ENCODE peak calls at places on chromosomes 11 and 22, in nine cellular contexts. Q is kidney epithelial cell; H is AG10803; Z is CD8-positive, alpha-beta T cell; F is body of pancreas; R is IMR-90; C is Panc1; L is cardiac fibroblast; J is K562. S is an unnamed sample.

GRCh38 chr22:42270178-42270511 is 308 bp downstream of the TCF20 start:
- DNase-seq in Q (no peak), H (no peak), Z (no peak), F (peak), R (no peak), C (no peak), L (no peak), J (no peak), S (no peak)

GRCh38 chr11:57514538-57515331 is 767 bp downstream of the SLC43A1 start:
- DNase-seq in Q (no peak), H (peak), Z (peak), F (peak), R (peak), C (no peak), L (peak), J (peak), S (peak)

GRCh38 chr11:1481483-1481825 is 5.1 kb downstream of the MOB2 start:
- DNase-seq in Q (no peak), H (no peak), Z (no peak), F (peak), R (no peak), C (no peak), L (no peak), J (no peak), S (no peak)

GRCh38 chr22:29309332-29310064 is 3.0 kb downstream of the GAS2L1 start:
- DNase-seq in Q (no peak), H (no peak), Z (no peak), F (peak), R (no peak), C (no peak), L (no peak), J (peak), S (no peak)

GRCh38 chr11:43825217-43825816 is 55.3 kb upstream of the ALKBH3 start:
- DNase-seq in Q (no peak), H (peak), Z (no peak), F (peak), R (peak), C (no peak), L (peak), J (peak), S (peak)

GRCh38 chr22:32764330-32765116 is 37.0 kb upstream of the TIMP3 start:
- DNase-seq in Q (peak), H (peak), Z (no peak), F (peak), R (peak), C (no peak), L (peak), J (no peak), S (peak)

GRCh38 chr11:119791701-119792151 is 62.7 kb upstream of the NECTIN1 start:
- DNase-seq in Q (no peak), H (peak), Z (no peak), F (peak), R (peak), C (no peak), L (no peak), J (no peak), S (peak)

GRCh38 chr22:23828800-23829680 is 9.8 kb downstream of the DERL3 start:
- DNase-seq in Q (no peak), H (no peak), Z (no peak), F (peak), R (no peak), C (no peak), L (no peak), J (no peak), S (no peak)

GRCh38 chr11:66956689-66957290 is 1.4 kb downstream of the PC start:
- DNase-seq in Q (peak), H (peak), Z (no peak), F (no peak), R (peak), C (no peak), L (peak), J (no peak), S (peak)

GRCh38 chr11:129252621-129253020 is 60.5 kb upstream of the ARHGAP32 start:
- DNase-seq in Q (no peak), H (no peak), Z (no peak), F (no peak), R (no peak), C (no peak), L (no peak), J (no peak), S (no peak)

GRCh38 chr11:20022363-20023081 is 137.8 kb downstream of the DBX1 start:
- DNase-seq in Q (no peak), H (no peak), Z (no peak), F (peak), R (peak), C (no peak), L (peak), J (no peak), S (peak)

GRCh38 chr11:72969894-72970335 is 155.7 kb downstream of the ATG16L2 start:
- DNase-seq in Q (peak), H (peak), Z (no peak), F (no peak), R (peak), C (peak), L (peak), J (no peak), S (peak)

GRCh38 chr11:72523991-72524390 is 89.7 kb upstream of the CLPB start:
- DNase-seq in Q (no peak), H (no peak), Z (no peak), F (no peak), R (no peak), C (no peak), L (peak), J (no peak), S (no peak)

GRCh38 chr11:119323532-119324033 is 6.7 kb upstream of the MCAM start:
- DNase-seq in Q (no peak), H (peak), Z (peak), F (peak), R (peak), C (peak), L (peak), J (peak), S (peak)

GRCh38 chr11:15779518-15779917 is 576.8 kb downstream of the SOX6 start:
- DNase-seq in Q (no peak), H (no peak), Z (no peak), F (no peak), R (peak), C (no peak), L (no peak), J (no peak), S (no peak)

GRCh38 chr11:118198370-118198769 is 21.9 kb upstream of the SCN2B start:
- DNase-seq in Q (no peak), H (peak), Z (peak), F (peak), R (peak), C (peak), L (peak), J (peak), S (peak)

GRCh38 chr22:36320553-36320952 is 67.2 kb downstream of the MYH9 start:
- DNase-seq in Q (no peak), H (no peak), Z (no peak), F (no peak), R (no peak), C (no peak), L (no peak), J (no peak), S (no peak)

GRCh38 chr11:117097567-117098268 is 510 bp downstream of the SIK3 start:
- DNase-seq in Q (no peak), H (peak), Z (peak), F (peak), R (no peak), C (no peak), L (no peak), J (peak), S (no peak)

GRCh38 chr11:28566643-28567042 is 458.5 kb downstream of the METTL15 start:
- DNase-seq in Q (peak), H (peak), Z (no peak), F (peak), R (peak), C (peak), L (peak), J (peak), S (peak)

GRCh38 chr11:122746050-122746478 is 90.5 kb downstream of the UBASH3B start:
- DNase-seq in Q (no peak), H (no peak), Z (no peak), F (no peak), R (no peak), C (no peak), L (no peak), J (no peak), S (no peak)

GRCh38 chr22:28019881-28020861 is 101.1 kb upstream of the PITPNB start:
- DNase-seq in Q (no peak), H (peak), Z (peak), F (peak), R (peak), C (peak), L (peak), J (peak), S (peak)

GRCh38 chr11:94193288-94193687 is 64.6 kb downstream of the PANX1 start:
- DNase-seq in Q (peak), H (peak), Z (no peak), F (no peak), R (peak), C (no peak), L (peak), J (no peak), S (peak)

GRCh38 chr22:35997438-35997837 is 31.2 kb downstream of the RBFOX2 start:
- DNase-seq in Q (no peak), H (no peak), Z (no peak), F (no peak), R (peak), C (no peak), L (peak), J (no peak), S (peak)

GRCh38 chr11:95593101-95593500 is 196.5 kb downstream of the FAM76B start:
- DNase-seq in Q (no peak), H (no peak), Z (no peak), F (no peak), R (peak), C (no peak), L (no peak), J (no peak), S (peak)

GRCh38 chr22:33844273-33844672 is 76.0 kb downstream of the LARGE1 start:
- DNase-seq in Q (no peak), H (no peak), Z (no peak), F (no peak), R (no peak), C (no peak), L (no peak), J (no peak), S (no peak)

GRCh38 chr11:109940816-109941215 is 152.4 kb upstream of the ZC3H12C start:
- DNase-seq in Q (no peak), H (peak), Z (no peak), F (no peak), R (peak), C (peak), L (peak), J (peak), S (peak)

GRCh38 chr22:44188986-44189630 is 8.4 kb downstream of the PARVG start:
- DNase-seq in Q (no peak), H (no peak), Z (no peak), F (no peak), R (no peak), C (no peak), L (no peak), J (no peak), S (no peak)

GRCh38 chr11:124644426-124645280 is 22.0 kb downstream of the TBRG1 start:
- DNase-seq in Q (no peak), H (peak), Z (no peak), F (peak), R (peak), C (peak), L (peak), J (peak), S (peak)

GRCh38 chr11:3123761-3124733 is 41.1 kb downstream of the OSBPL5 start:
- DNase-seq in Q (peak), H (peak), Z (no peak), F (peak), R (peak), C (peak), L (peak), J (no peak), S (peak)

GRCh38 chr22:27994481-27995331 is 75.7 kb upstream of the PITPNB start:
- DNase-seq in Q (no peak), H (no peak), Z (no peak), F (peak), R (no peak), C (no peak), L (no peak), J (no peak), S (no peak)

GRCh38 chr22:24506802-24507438 is 11.8 kb downstream of the UPB1 start:
- DNase-seq in Q (no peak), H (peak), Z (no peak), F (no peak), R (peak), C (no peak), L (peak), J (no peak), S (peak)

GRCh38 chr11:18769802-18770456 is 21.7 kb downstream of the PTPN5 start:
- DNase-seq in Q (no peak), H (no peak), Z (no peak), F (peak), R (no peak), C (no peak), L (no peak), J (no peak), S (no peak)

GRCh38 chr22:36911887-36912661 is 1.4 kb upstream of the CSF2RB start:
- DNase-seq in Q (no peak), H (peak), Z (no peak), F (no peak), R (no peak), C (no peak), L (no peak), J (no peak), S (no peak)

GRCh38 chr11:69797156-69797555 is 22.0 kb upstream of the FGF4 start:
- DNase-seq in Q (no peak), H (no peak), Z (no peak), F (no peak), R (no peak), C (no peak), L (no peak), J (no peak), S (no peak)

GRCh38 chr22:30420401-30421178 is 5.0 kb upstream of the MTFP1 start:
- DNase-seq in Q (peak), H (peak), Z (no peak), F (no peak), R (peak), C (no peak), L (peak), J (no peak), S (peak)
- H3K4me3 ChIP-seq in Q (no peak), H (no peak), Z (no peak), F (no peak), R (no peak), C (no peak), L (no peak), J (peak), S (no peak)

DNA sequence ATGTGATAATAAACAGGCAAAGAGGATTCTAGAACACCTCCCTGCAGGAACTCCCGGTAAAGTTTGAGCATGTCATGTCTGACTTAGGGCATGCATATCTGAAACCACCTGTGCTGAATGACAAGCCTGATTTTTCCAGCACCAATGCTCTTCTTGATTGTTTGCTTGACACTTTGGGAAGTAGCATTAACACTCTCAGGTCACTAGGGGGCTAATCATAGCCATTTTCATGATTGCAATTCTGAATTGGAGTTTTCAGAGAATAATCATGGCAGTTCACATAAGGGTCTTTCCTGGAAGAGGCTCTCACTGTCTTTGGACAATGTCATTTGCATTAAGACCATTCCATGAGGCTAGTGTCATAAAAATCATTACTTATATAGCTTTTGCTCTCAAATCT is 234.4 kb upstream of the MTNR1B start:
- DNase-seq in Q (no peak), H (no peak), Z (no peak), F (no peak), R (no peak), C (no peak), L (no peak), J (no peak), S (no peak)
- TF ChIP-seq CTCF in Q (peak), H (peak), Z (no peak), F (peak), R (peak), C (peak), L (peak), J (peak), S (peak)

GRCh38 chr11:47715082-47715669 is at the start of gene AGBL2:
- DNase-seq in Q (peak), H (peak), Z (peak), F (peak), R (peak), C (no peak), L (peak), J (peak), S (peak)
- H3K4me3 ChIP-seq in Q (peak), H (peak), Z (peak), F (peak), R (peak), C (peak), L (peak), J (peak), S (peak)

GRCh38 chr11:134639586-134640330 is 227.7 kb upstream of the B3GAT1 start:
- DNase-seq in Q (no peak), H (no peak), Z (no peak), F (no peak), R (no peak), C (no peak), L (no peak), J (no peak), S (no peak)
- TF ChIP-seq CTCF in Q (no peak), H (no peak), Z (no peak), F (no peak), R (no peak), C (no peak), L (no peak), J (no peak), S (no peak)

GRCh38 chr11:75868990-75869389 is 54.0 kb downstream of the UVRAG start:
- DNase-seq in Q (no peak), H (no peak), Z (no peak), F (no peak), R (no peak), C (no peak), L (no peak), J (no peak), S (no peak)

GRCh38 chr11:75867778-75868374 is 52.9 kb downstream of the UVRAG start:
- DNase-seq in Q (no peak), H (peak), Z (peak), F (peak), R (peak), C (peak), L (peak), J (peak), S (peak)

GRCh38 chr11:75873417-75874148 is 58.6 kb downstream of the UVRAG start:
- DNase-seq in Q (no peak), H (no peak), Z (no peak), F (no peak), R (no peak), C (no peak), L (no peak), J (no peak), S (no peak)

GRCh38 chr11:75872887-75873416 is 57.9 kb downstream of the UVRAG start:
- DNase-seq in Q (no peak), H (no peak), Z (no peak), F (no peak), R (no peak), C (no peak), L (no peak), J (no peak), S (no peak)

GRCh38 chr11:75869661-75870455 is 54.8 kb downstream of the UVRAG start:
- DNase-seq in Q (no peak), H (no peak), Z (no peak), F (no peak), R (no peak), C (no peak), L (no peak), J (no peak), S (no peak)
- H3K4me3 ChIP-seq in Q (no peak), H (no peak), Z (no peak), F (no peak), R (no peak), C (no peak), L (no peak), J (no peak), S (no peak)

S was measured in fibroblast of mammary gland.